ENCODE peak calls at places on chromosomes 13 and 19, in four cellular contexts. One of them, this sample, is unnamed.

GRCh38 chr13:76556632-76557031 is 329.6 kb downstream of the KCTD12 start:
- DNase-seq in naive thymus-derived CD4-positive, alpha-beta T cell: no peak
- DNase-seq in amniotic epithelial cell: no peak
- DNase-seq in LHCN-M2: peak
- DNase-seq in this sample: no peak

GRCh38 chr19:38900220-38900629 is 456 bp downstream of the NFKBIB start:
- DNase-seq in naive thymus-derived CD4-positive, alpha-beta T cell: no peak
- DNase-seq in amniotic epithelial cell: no peak
- DNase-seq in LHCN-M2: no peak
- DNase-seq in this sample: no peak

GRCh38 chr13:39461685-39462266 is 141.2 kb downstream of the LHFPL6 start:
- DNase-seq in naive thymus-derived CD4-positive, alpha-beta T cell: no peak
- DNase-seq in amniotic epithelial cell: no peak
- DNase-seq in LHCN-M2: no peak
- DNase-seq in this sample: no peak

GRCh38 chr13:71866173-71867091 is 572 bp downstream of the DACH1 start:
- DNase-seq in naive thymus-derived CD4-positive, alpha-beta T cell: peak
- DNase-seq in amniotic epithelial cell: no peak
- DNase-seq in LHCN-M2: no peak
- DNase-seq in this sample: no peak

GRCh38 chr13:20824762-20825161 is 51.0 kb upstream of the EEF1AKMT1 start:
- DNase-seq in naive thymus-derived CD4-positive, alpha-beta T cell: no peak
- DNase-seq in amniotic epithelial cell: peak
- DNase-seq in LHCN-M2: peak
- DNase-seq in this sample: peak

GRCh38 chr19:30512748-30513389 is 140.7 kb downstream of the ZNF536 start:
- DNase-seq in naive thymus-derived CD4-positive, alpha-beta T cell: no peak
- DNase-seq in amniotic epithelial cell: no peak
- DNase-seq in LHCN-M2: no peak
- DNase-seq in this sample: no peak

GRCh38 chr13:44302948-44303575 is 70.6 kb upstream of the SERP2 start:
- DNase-seq in naive thymus-derived CD4-positive, alpha-beta T cell: no peak
- DNase-seq in amniotic epithelial cell: peak
- DNase-seq in LHCN-M2: no peak
- DNase-seq in this sample: no peak

GRCh38 chr13:31722684-31723083 is 16.6 kb upstream of the RXFP2 start:
- DNase-seq in naive thymus-derived CD4-positive, alpha-beta T cell: no peak
- DNase-seq in amniotic epithelial cell: no peak
- DNase-seq in LHCN-M2: no peak
- DNase-seq in this sample: no peak

GRCh38 chr19:49073514-49074378 is 1.2 kb upstream of the KCNA7 start:
- DNase-seq in naive thymus-derived CD4-positive, alpha-beta T cell: no peak
- DNase-seq in amniotic epithelial cell: no peak
- DNase-seq in LHCN-M2: no peak
- DNase-seq in this sample: peak

GRCh38 chr19:49637865-49638350 is 2.0 kb downstream of the RRAS start:
- DNase-seq in naive thymus-derived CD4-positive, alpha-beta T cell: no peak
- DNase-seq in amniotic epithelial cell: peak
- DNase-seq in LHCN-M2: peak
- DNase-seq in this sample: peak

GRCh38 chr19:8592231-8593009 is 15.2 kb upstream of the MYO1F start:
- DNase-seq in naive thymus-derived CD4-positive, alpha-beta T cell: peak
- DNase-seq in amniotic epithelial cell: peak
- DNase-seq in LHCN-M2: peak
- DNase-seq in this sample: no peak

This sample was measured in myocyte.